ENCODE peak calls at places on chromosomes 3 and 15, in ten cellular contexts. N is stimulated activated CD4-positive, alpha-beta T cell treated with anti-CD3 and anti-CD28 coated beads, Interleukin-1b, Interleukin-23, amount 100 ng/mL, for 48 hours; L is Right ventricle myocardium inferior; A is endodermal cell; I is NCI-H1105; H is activated naive CD4-positive, alpha-beta T cell treated with anti-CD3 and anti-CD28 coated beads, Interleukin-2, amount 50 U/mL, for 16 hours; V is SW 1271; G is AG20443; E is spleen; S is adrenal gland. T is an unnamed sample.

GRCh38 chr3:13750731-13751130 is 129.1 kb downstream of the WNT7A start:
- DNase-seq in N (no peak), L (peak), A (no peak), I (no peak), H (no peak), V (no peak), G (peak), E (no peak), S (no peak), T (no peak)

GRCh38 chr15:73882761-73883419 is 9.5 kb downstream of the TBC1D21 start:
- DNase-seq in N (no peak), L (no peak), A (peak), I (no peak), H (no peak), V (no peak), G (no peak), E (no peak), S (no peak), T (no peak)

GRCh38 chr3:35778201-35778600 is 138.9 kb downstream of the ARPP21 start:
- DNase-seq in N (no peak), L (no peak), A (peak), I (no peak), H (no peak), V (no peak), G (no peak), E (no peak), S (no peak), T (no peak)

GRCh38 chr3:103195201-103195600 is 760.4 kb downstream of the ZPLD1 start:
- DNase-seq in N (no peak), L (no peak), A (no peak), I (no peak), H (no peak), V (no peak), G (peak), E (no peak), S (no peak), T (no peak)

GRCh38 chr3:38574411-38575278 is 74.8 kb downstream of the SCN5A start:
- DNase-seq in N (no peak), L (no peak), A (peak), I (no peak), H (no peak), V (no peak), G (no peak), E (peak), S (no peak), T (peak)

GRCh38 chr3:186514296-186515002 is 29.7 kb downstream of the CRYGS start:
- DNase-seq in N (peak), L (no peak), A (peak), I (no peak), H (no peak), V (no peak), G (no peak), E (no peak), S (no peak), T (no peak)

GRCh38 chr15:67915374-67916050 is 75.7 kb upstream of the RNU6-1 start:
- DNase-seq in N (no peak), L (peak), A (peak), I (peak), H (no peak), V (no peak), G (no peak), E (no peak), S (no peak), T (peak)

GRCh38 chr15:89747708-89748682 is 3.1 kb downstream of the MESP1 start:
- DNase-seq in N (no peak), L (no peak), A (peak), I (no peak), H (no peak), V (no peak), G (no peak), E (no peak), S (no peak), T (no peak)

GRCh38 chr3:42702066-42702951 is at the start of gene HHATL:
- DNase-seq in N (no peak), L (no peak), A (no peak), I (no peak), H (no peak), V (no peak), G (no peak), E (no peak), S (peak), T (peak)

GRCh38 chr3:148943531-148944200 is 47.7 kb upstream of the GYG1 start:
- DNase-seq in N (peak), L (no peak), A (no peak), I (peak), H (no peak), V (peak), G (peak), E (no peak), S (peak), T (no peak)

GRCh38 chr3:51798561-51798960 is 19.5 kb upstream of the IQCF6 start:
- DNase-seq in N (no peak), L (no peak), A (peak), I (no peak), H (no peak), V (no peak), G (no peak), E (no peak), S (no peak), T (no peak)

GRCh38 chr15:58473720-58474119 is 41.9 kb downstream of the LIPC start:
- DNase-seq in N (no peak), L (no peak), A (no peak), I (no peak), H (no peak), V (peak), G (peak), E (no peak), S (no peak), T (no peak)

GRCh38 chr3:33394403-33395054 is 45.7 kb downstream of the UBP1 start:
- DNase-seq in N (no peak), L (no peak), A (no peak), I (no peak), H (no peak), V (no peak), G (no peak), E (no peak), S (no peak), T (no peak)

GRCh38 chr3:63940389-63940757 is 28.2 kb upstream of the SCAANT1 start:
- DNase-seq in N (no peak), L (no peak), A (no peak), I (no peak), H (no peak), V (no peak), G (peak), E (no peak), S (no peak), T (no peak)

GRCh38 chr3:124132813-124133212 is 140.9 kb upstream of the ROPN1 start:
- DNase-seq in N (no peak), L (no peak), A (no peak), I (no peak), H (no peak), V (no peak), G (peak), E (no peak), S (no peak), T (no peak)

GRCh38 chr3:113143353-113143752 is 68.0 kb upstream of the BOC start:
- DNase-seq in N (no peak), L (no peak), A (no peak), I (no peak), H (no peak), V (no peak), G (no peak), E (no peak), S (no peak), T (no peak)

GRCh38 chr3:88307666-88308065 is 157.9 kb downstream of the C3orf38 start:
- DNase-seq in N (no peak), L (no peak), A (peak), I (no peak), H (no peak), V (no peak), G (no peak), E (no peak), S (no peak), T (no peak)

GRCh38 chr3:16913264-16913580 is 28.5 kb downstream of the PLCL2 start:
- DNase-seq in N (no peak), L (no peak), A (no peak), I (no peak), H (no peak), V (no peak), G (no peak), E (no peak), S (no peak), T (no peak)

GRCh38 chr15:77482570-77482969 is 61.9 kb downstream of the HMG20A start:
- DNase-seq in N (no peak), L (no peak), A (no peak), I (peak), H (no peak), V (no peak), G (peak), E (no peak), S (no peak), T (no peak)